ENCODE peak calls at places on chromosomes 12 and 14, in seven cellular contexts. F is spleen, M is cardiac fibroblast, W is MCF 10A, S is GM12865, P is ureter, C is colonic mucosa. B is an unnamed sample.

GRCh38 chr14:52307870-52308269 is 6.2 kb upstream of the PTGER2 start:
- DNase-seq in F (no peak), M (no peak), W (no peak), S (no peak), P (no peak), C (no peak), B (no peak)

GRCh38 chr14:49971156-49972141 is 78.6 kb downstream of the ARF6 start:
- DNase-seq in F (no peak), M (peak), W (peak), S (peak), P (no peak), C (peak), B (peak)

GRCh38 chr14:75911883-75912282 is 69.9 kb downstream of the TGFB3 start:
- DNase-seq in F (no peak), M (peak), W (no peak), S (no peak), P (no peak), C (peak), B (no peak)

GRCh38 chr14:28762290-28762948 is 4.2 kb upstream of the FOXG1 start:
- DNase-seq in F (no peak), M (no peak), W (no peak), S (no peak), P (no peak), C (no peak), B (no peak)

GRCh38 chr14:67564236-67564635 is 31.1 kb downstream of the PLEKHH1 start:
- DNase-seq in F (no peak), M (no peak), W (peak), S (no peak), P (no peak), C (no peak), B (peak)

GRCh38 chr12:11642785-11643184 is 6.7 kb upstream of the ETV6 start:
- DNase-seq in F (no peak), M (no peak), W (no peak), S (no peak), P (no peak), C (no peak), B (no peak)

GRCh38 chr12:52836491-52837175 is 2.5 kb upstream of the KRT79 start:
- DNase-seq in F (peak), M (no peak), W (no peak), S (no peak), P (no peak), C (no peak), B (no peak)

GRCh38 chr14:91867316-91867988 is at the start of gene TC2N:
- DNase-seq in F (no peak), M (no peak), W (no peak), S (peak), P (no peak), C (no peak), B (no peak)

GRCh38 chr14:103561381-103562134 is 899 bp downstream of the BAG5 start:
- DNase-seq in F (no peak), M (peak), W (peak), S (peak), P (no peak), C (no peak), B (peak)

GRCh38 chr14:70759398-70759797 is 49.9 kb downstream of the MAP3K9 start:
- DNase-seq in F (no peak), M (no peak), W (no peak), S (peak), P (no peak), C (no peak), B (no peak)

GRCh38 chr12:77842430-77842829 is 11.7 kb downstream of the NAV3 start:
- DNase-seq in F (no peak), M (peak), W (peak), S (no peak), P (no peak), C (no peak), B (peak)

GRCh38 chr14:49449749-49450148 is 136.4 kb downstream of the RPS29 start:
- DNase-seq in F (no peak), M (no peak), W (no peak), S (no peak), P (no peak), C (no peak), B (no peak)

GRCh38 chr14:99514552-99515300 is 33.5 kb downstream of the CCNK start:
- DNase-seq in F (peak), M (no peak), W (no peak), S (no peak), P (peak), C (no peak), B (no peak)

GRCh38 chr14:51774209-51774608 is 86.2 kb upstream of the GNG2 start:
- DNase-seq in F (no peak), M (no peak), W (no peak), S (no peak), P (no peak), C (no peak), B (no peak)

GRCh38 chr12:132351751-132352495 is 22.5 kb upstream of the GALNT9 start:
- DNase-seq in F (no peak), M (no peak), W (no peak), S (no peak), P (no peak), C (no peak), B (no peak)

GRCh38 chr14:77133718-77134338 is 7.8 kb downstream of the ZDHHC22 start:
- DNase-seq in F (peak), M (peak), W (peak), S (peak), P (no peak), C (peak), B (peak)

GRCh38 chr12:62522984-62523383 is 56.4 kb downstream of the MON2 start:
- DNase-seq in F (no peak), M (peak), W (peak), S (peak), P (no peak), C (no peak), B (peak)

GRCh38 chr12:5171701-5172100 is 128.0 kb downstream of the KCNA5 start:
- DNase-seq in F (no peak), M (peak), W (peak), S (peak), P (no peak), C (peak), B (peak)

GRCh38 chr12:132117558-132117875 is 26.6 kb downstream of the DDX51 start:
- DNase-seq in F (no peak), M (no peak), W (no peak), S (no peak), P (no peak), C (no peak), B (no peak)

GRCh38 chr14:76995279-76996035 is 33.1 kb downstream of the IRF2BPL start:
- DNase-seq in F (no peak), M (no peak), W (no peak), S (no peak), P (no peak), C (no peak), B (peak)

GRCh38 chr12:82522285-82522684 is 164.0 kb downstream of the METTL25 start:
- DNase-seq in F (no peak), M (no peak), W (no peak), S (no peak), P (no peak), C (no peak), B (no peak)

GRCh38 chr14:58280954-58281787 is 17.2 kb upstream of the ARID4A start:
- DNase-seq in F (no peak), M (peak), W (peak), S (peak), P (peak), C (peak), B (peak)

GRCh38 chr12:95164656-95165055 is 52.6 kb downstream of the FGD6 start:
- DNase-seq in F (no peak), M (peak), W (no peak), S (no peak), P (no peak), C (no peak), B (no peak)

GRCh38 chr12:94763461-94763860 is 113.1 kb upstream of the TMCC3 start:
- DNase-seq in F (no peak), M (no peak), W (no peak), S (peak), P (no peak), C (no peak), B (peak)

GRCh38 chr12:95418142-95418541 is 55.8 kb upstream of the METAP2 start:
- DNase-seq in F (no peak), M (no peak), W (no peak), S (no peak), P (no peak), C (no peak), B (no peak)

GRCh38 chr12:110860833-110861291 is 14.1 kb downstream of the CCDC63 start:
- DNase-seq in F (no peak), M (no peak), W (no peak), S (no peak), P (no peak), C (no peak), B (no peak)

GRCh38 chr12:109549613-109550309 is 23.5 kb downstream of the MMAB start:
- DNase-seq in F (no peak), M (no peak), W (no peak), S (no peak), P (no peak), C (no peak), B (peak)

GRCh38 chr12:116087399-116087798 is 190.1 kb downstream of the MED13L start:
- DNase-seq in F (no peak), M (no peak), W (no peak), S (peak), P (no peak), C (no peak), B (no peak)